ENCODE peak calls at places on chromosomes 16 and 17, in six cellular contexts. N, Z, P, C, M and Q are unnamed samples.

GRCh38 chr17:62064029-62064790 is 868 bp downstream of the MED13 start:
- DNase-seq in M (no peak), P (no peak), N (peak), C (no peak), Z (no peak), Q (no peak)

GRCh38 chr17:52027081-52027480 is 131.4 kb downstream of the CA10 start:
- DNase-seq in N (peak), M (no peak), C (no peak), P (no peak), Z (no peak), Q (no peak)

GRCh38 chr17:16215273-16215964 is at the start of gene NCOR1:
- DNase-seq in M (peak), C (peak), Z (peak), N (peak), P (peak), Q (peak)

GRCh38 chr17:72342582-72343527 is 222.0 kb downstream of the SOX9 start:
- DNase-seq in N (no peak), C (no peak), P (no peak), Z (no peak), M (no peak), Q (no peak)

GRCh38 chr17:44928950-44929720 is 13.8 kb upstream of the GFAP start:
- DNase-seq in Z (no peak), N (no peak), C (no peak), P (no peak), M (no peak), Q (no peak)

GRCh38 chr17:36212958-36213357 is 2.1 kb downstream of the CCL4L2 start:
- DNase-seq in P (no peak), N (no peak), Z (no peak), C (no peak), M (no peak), Q (no peak)

GRCh38 chr17:74763565-74764387 is 12.4 kb downstream of the NAT9 start:
- DNase-seq in P (no peak), C (no peak), Z (no peak), M (no peak), N (no peak), Q (no peak)

GRCh38 chr17:75624714-75625345 is 8.4 kb upstream of the SMIM5 start:
- DNase-seq in Z (no peak), N (no peak), C (no peak), M (no peak), P (no peak), Q (no peak)

GRCh38 chr16:21697032-21697431 is 33.3 kb downstream of the OTOA start:
- DNase-seq in C (no peak), N (peak), M (no peak), P (no peak), Z (no peak), Q (no peak)

GRCh38 chr16:13391337-13391736 is 489.9 kb downstream of the SHISA9 start:
- DNase-seq in M (no peak), Z (no peak), N (no peak), P (no peak), C (no peak), Q (no peak)

GRCh38 chr16:11160676-11161115 is 95.3 kb downstream of the SOCS1 start:
- DNase-seq in N (no peak), Z (no peak), P (peak), M (no peak), C (no peak), Q (peak)